ENCODE peak calls at places on chromosomes 12 and 14, in nine cellular contexts. K is GM12891; Z is H54; W is stimulated activated CD4-positive, alpha-beta T cell treated with anti-CD3 and anti-CD28 coated beads, Interleukin-4, amount 100 ng/mL, for 48 hours; O is HEK293T; A is CD8-positive, alpha-beta memory T cell; X is GOT3; S is D341Med; J is LoVo. E is an unnamed sample.
A peak's percentile ranks its signal among the peaks of the same experiment; 100 is the strongest.

GRCh38 chr12:27571463-27571862 is 47.5 kb downstream of the PPFIBP1 start:
- DNase-seq in Z (peak; percentile 40), A (no peak), W (no peak), K (no peak), S (no peak), O (no peak), X (no peak), J (peak; percentile 29), E (no peak)

GRCh38 chr12:104790296-104791125 is 167.6 kb downstream of the SLC41A2 start:
- DNase-seq in W (peak; percentile 45), A (peak; percentile 12), O (peak; percentile 74), J (peak; percentile 57), K (no peak), S (peak; percentile 70), X (no peak), Z (peak; percentile 17), E (no peak)

GRCh38 chr12:84874125-84874824 is 38.3 kb downstream of the SLC6A15 start:
- DNase-seq in X (no peak), J (peak; percentile 80), S (peak; percentile 41), O (peak; percentile 32), K (no peak), W (no peak), A (no peak), Z (no peak), E (no peak)

GRCh38 chr12:107057071-107057834 is 36.1 kb downstream of the CRY1 start:
- DNase-seq in S (no peak), A (no peak), O (no peak), K (no peak), X (no peak), W (no peak), Z (no peak), J (no peak), E (no peak)

GRCh38 chr12:52617403-52617785 is 965 bp downstream of the KRT73 start:
- DNase-seq in S (no peak), X (no peak), A (no peak), W (no peak), J (no peak), Z (no peak), O (no peak), K (no peak), E (no peak)

GRCh38 chr12:44003721-44004120 is 167.8 kb downstream of the TMEM117 start:
- DNase-seq in Z (no peak), J (no peak), S (no peak), O (no peak), A (no peak), X (no peak), W (no peak), K (no peak), E (no peak)

GRCh38 chr14:78010688-78011087 is 159.5 kb upstream of the NRXN3 start:
- DNase-seq in J (no peak), Z (no peak), K (no peak), W (no peak), A (no peak), O (no peak), X (no peak), S (no peak), E (no peak)

GRCh38 chr12:101230547-101230946 is 20.5 kb upstream of the SLC5A8 start:
- DNase-seq in Z (peak; percentile 38), J (no peak), S (no peak), X (no peak), A (no peak), O (no peak), W (no peak), K (no peak), E (no peak)

GRCh38 chr14:39988939-39989338 is 556.7 kb upstream of the FBXO33 start:
- DNase-seq in Z (no peak), K (no peak), X (no peak), A (no peak), O (peak; percentile 7), J (peak; percentile 34), W (no peak), S (peak; percentile 26), E (peak; percentile 20)

GRCh38 chr12:9143137-9143536 is 27.4 kb upstream of the A2M start:
- DNase-seq in A (no peak), S (no peak), Z (no peak), X (no peak), J (no peak), K (no peak), W (no peak), O (no peak), E (no peak)

GRCh38 chr14:102930753-102931579 is 8.5 kb downstream of the AMN start:
- DNase-seq in A (no peak), Z (peak; percentile 89), K (no peak), S (no peak), X (no peak), O (no peak), W (no peak), J (peak; percentile 26), E (no peak)

GRCh38 chr12:115979851-115980250 is 297.6 kb downstream of the MED13L start:
- DNase-seq in J (no peak), O (no peak), X (no peak), W (no peak), K (no peak), Z (no peak), A (no peak), S (no peak), E (peak; percentile 7)

GRCh38 chr12:2794261-2794735 is 472 bp upstream of the FKBP4 start:
- DNase-seq in J (no peak), O (no peak), A (no peak), Z (no peak), X (no peak), S (no peak), K (peak; percentile 32), W (peak; percentile 18), E (no peak)

GRCh38 chr14:36505193-36505815 is 14.7 kb downstream of the NKX2-1 start:
- DNase-seq in J (no peak), X (no peak), W (no peak), Z (no peak), K (no peak), O (no peak), A (no peak), S (peak; percentile 33), E (no peak)

GRCh38 chr14:78356406-78356805 is 186.2 kb downstream of the NRXN3 start:
- DNase-seq in S (no peak), Z (no peak), J (no peak), O (no peak), K (no peak), A (no peak), X (no peak), W (no peak), E (no peak)

GRCh38 chr14:38554046-38554445 is 298.2 kb upstream of the CLEC14A start:
- DNase-seq in S (no peak), J (no peak), K (no peak), A (no peak), X (no peak), W (no peak), Z (no peak), O (no peak), E (no peak)

GRCh38 chr12:4307593-4308333 is 13.2 kb upstream of the TIGAR start:
- DNase-seq in S (peak; percentile 85), O (peak; percentile 80), A (no peak), X (no peak), K (peak; percentile 53), J (peak; percentile 68), W (no peak), Z (peak; percentile 53), E (peak; percentile 82)

GRCh38 chr12:82415402-82415801 is 57.1 kb downstream of the METTL25 start:
- DNase-seq in Z (no peak), K (no peak), W (no peak), S (no peak), J (no peak), O (no peak), X (no peak), A (no peak), E (no peak)

E was measured in iPS DF 6.9.